ENCODE peak calls at places on chromosomes 4 and X, in five cellular contexts. V is HCT116, R is transverse colon, C is heart left ventricle, J is adrenal gland. S is an unnamed sample.

GRCh38 chr4:88697113-88697512 is 516 bp downstream of the NAP1L5 start:
- DNase-seq in V (no peak), R (peak; percentile 16), C (peak; percentile 29), J (peak; percentile 43), S (peak; percentile 54)

GRCh38 chr4:13168326-13168725 is 315.8 kb downstream of the RAB28 start:
- DNase-seq in V (no peak), R (no peak), C (no peak), J (no peak), S (no peak)

GRCh38 chrX:24341795-24342194 is 18.6 kb upstream of the SUPT20HL1 start:
- DNase-seq in V (no peak), R (no peak), C (no peak), J (no peak), S (no peak)

GRCh38 chr4:25926473-25926872 is 12.5 kb downstream of the SMIM20 start:
- DNase-seq in V (no peak), R (no peak), C (no peak), J (no peak), S (peak; percentile 12)

GRCh38 chrX:134236690-134237362 is at the start of gene CCDC160:
- DNase-seq in V (peak; percentile 2), R (peak; percentile 30), C (peak; percentile 34), J (peak; percentile 56), S (peak; percentile 15)

GRCh38 chr4:183099537-183100297 is 660 bp downstream of the WWC2 start:
- DNase-seq in V (no peak), R (no peak), C (peak; percentile 48), J (peak; percentile 41), S (peak; percentile 58)

GRCh38 chr4:109816894-109817293 is 1.3 kb downstream of the GAR1 start:
- DNase-seq in V (no peak), R (no peak), C (no peak), J (no peak), S (peak; percentile 14)

GRCh38 chr4:69995526-69996016 is at the start of gene STATH:
- DNase-seq in V (no peak), R (no peak), C (no peak), J (no peak), S (no peak)

GRCh38 chr4:94766856-94767255 is 9.1 kb downstream of the BMPR1B start:
- DNase-seq in V (no peak), R (no peak), C (no peak), J (no peak), S (no peak)

GRCh38 chrX:56397636-56398035 is 165.5 kb downstream of the KLF8 start:
- DNase-seq in V (no peak), R (no peak), C (no peak), J (no peak), S (no peak)

GRCh38 chrX:48779399-48779798 is 7.0 kb upstream of the GATA1 start:
- DNase-seq in V (no peak), R (no peak), C (no peak), J (no peak), S (no peak)
- TF ChIP-seq POLR2A in V (no peak), R (no peak), C (no peak), J (no peak), S (no peak)

GRCh38 chr4:8428288-8429097 is 12.0 kb downstream of the ACOX3 start:
- DNase-seq in V (peak; percentile 63), R (peak; percentile 92), C (peak; percentile 92), J (peak; percentile 94), S (peak; percentile 90)
- TF ChIP-seq POLR2A in V (peak; percentile 38), R (peak; percentile 76), C (peak; percentile 87), J (peak; percentile 84), S (peak; percentile 68)

GRCh38 chrX:74291964-74292891 is 11.8 kb upstream of the ZCCHC13 start:
- DNase-seq in V (peak; percentile 79), R (peak; percentile 89), C (peak; percentile 85), J (peak; percentile 88), S (peak; percentile 94)
- TF ChIP-seq POLR2A in V (peak; percentile 35), R (peak; percentile 53), C (peak; percentile 61), J (peak; percentile 73), S (peak; percentile 97)

DNA sequence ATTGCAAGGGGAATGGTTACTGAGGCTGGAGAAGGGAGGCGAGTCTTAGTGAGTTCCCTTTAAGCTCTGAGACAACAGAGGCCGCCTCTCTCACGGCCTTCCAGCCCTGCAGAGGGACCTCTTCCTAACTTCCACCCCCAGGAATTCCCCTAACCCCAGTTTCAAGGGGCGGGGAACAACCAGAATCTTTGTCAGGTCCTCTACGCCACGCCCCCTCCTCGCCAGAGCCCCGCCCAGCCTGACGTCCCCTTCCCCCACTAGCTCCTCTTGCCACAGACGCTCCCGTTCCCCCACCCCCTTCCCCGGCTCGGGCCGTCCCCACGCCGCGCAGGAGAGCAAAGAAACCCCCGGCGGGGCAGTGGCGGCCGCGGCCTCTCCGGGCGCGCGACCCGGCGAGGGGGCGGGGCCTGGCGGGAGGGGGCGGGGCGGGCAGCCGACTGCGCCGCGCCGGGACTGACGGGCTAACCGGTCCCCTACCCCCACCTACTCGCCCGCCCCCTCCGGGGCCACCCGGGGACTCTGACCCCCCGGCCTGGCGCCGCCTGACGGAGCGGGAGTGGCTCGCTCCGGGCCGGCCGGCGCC is 12.2 kb upstream of the TMEM156 start:
- DNase-seq in V (peak; percentile 64), R (peak; percentile 94), C (peak; percentile 95), J (peak; percentile 96), S (peak; percentile 75)
- TF ChIP-seq POLR2A in V (no peak), R (peak; percentile 8), C (peak; percentile 21), J (peak; percentile 9), S (no peak)

GRCh38 chr4:184265566-184266351 is 48.1 kb upstream of the ENPP6 start:
- DNase-seq in V (peak; percentile 7), R (peak; percentile 49), C (no peak), J (no peak), S (peak; percentile 24)
- TF ChIP-seq POLR2A in V (no peak), R (no peak), C (no peak), J (no peak), S (no peak)

GRCh38 chr4:38821739-38822138 is 17.1 kb upstream of the TLR1 start:
- DNase-seq in V (no peak), R (no peak), C (no peak), J (no peak), S (no peak)

GRCh38 chr4:38819569-38819968 is 15.0 kb upstream of the TLR1 start:
- DNase-seq in V (no peak), R (no peak), C (no peak), J (no peak), S (no peak)

GRCh38 chr4:38822748-38823303 is 18.2 kb upstream of the TLR1 start:
- DNase-seq in V (no peak), R (no peak), C (no peak), J (no peak), S (no peak)

GRCh38 chr4:38820329-38821061 is 15.9 kb upstream of the TLR1 start:
- DNase-seq in V (no peak), R (no peak), C (no peak), J (no peak), S (no peak)

DNA sequence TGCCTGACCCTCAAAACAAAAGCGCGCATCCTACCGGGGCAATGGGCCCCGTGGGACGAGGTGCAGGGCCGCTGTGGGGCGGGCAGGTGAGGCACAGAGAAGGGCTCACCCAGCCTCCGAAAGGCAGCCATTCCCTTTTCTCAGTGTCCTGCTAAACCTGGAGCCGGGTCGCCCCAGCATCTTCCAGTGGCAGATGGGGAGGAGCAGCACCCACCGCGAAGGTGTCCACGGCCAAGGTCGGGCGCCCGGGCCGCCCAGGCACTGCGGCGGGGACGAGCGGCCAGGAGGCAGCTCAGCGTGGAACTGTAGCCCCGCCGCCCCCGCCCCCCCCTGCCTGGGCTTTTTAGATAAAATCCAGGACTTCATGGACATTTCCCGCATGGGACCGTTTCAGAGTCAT is 19.2 kb upstream of the TLR1 start:
- DNase-seq in V (no peak), R (no peak), C (no peak), J (no peak), S (no peak)
- TF ChIP-seq POLR2A in V (no peak), R (no peak), C (no peak), J (no peak), S (no peak)

GRCh38 chr4:173537628-173538147 is 7.7 kb upstream of the HAND2 start:
- DNase-seq in V (no peak), R (no peak), C (no peak), J (no peak), S (no peak)

GRCh38 chr4:173534439-173534838 is 4.4 kb upstream of the HAND2 start:
- DNase-seq in V (no peak), R (no peak), C (no peak), J (no peak), S (no peak)

GRCh38 chr4:173536808-173537429 is 6.9 kb upstream of the HAND2 start:
- DNase-seq in V (peak; percentile 16), R (no peak), C (no peak), J (no peak), S (no peak)

GRCh38 chr4:173535165-173535737 is 5.2 kb upstream of the HAND2 start:
- DNase-seq in V (no peak), R (no peak), C (no peak), J (no peak), S (no peak)

DNA sequence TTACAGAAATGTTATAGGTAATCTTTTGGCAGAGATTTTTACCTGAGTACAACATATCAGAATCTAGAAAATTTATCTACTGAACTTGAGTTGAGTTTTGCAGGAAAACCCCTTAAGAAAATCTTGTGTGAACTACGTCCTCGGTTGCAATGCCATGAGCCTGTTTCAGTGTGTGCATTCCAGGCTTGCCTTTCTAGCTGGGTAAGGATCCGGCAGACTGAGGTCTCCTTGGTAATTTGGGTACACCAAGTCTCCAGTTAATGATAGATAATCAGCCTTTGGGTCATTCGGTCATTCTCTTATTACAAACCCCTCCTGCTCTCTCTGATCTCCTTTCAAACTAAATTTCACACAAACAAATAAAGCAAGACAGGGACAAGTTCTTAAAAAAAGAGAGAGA is 5.9 kb upstream of the HAND2 start:
- DNase-seq in V (no peak), R (no peak), C (no peak), J (no peak), S (no peak)
- TF ChIP-seq POLR2A in V (no peak), R (no peak), C (no peak), J (no peak), S (no peak)

S was measured in erythroblast.